ENCODE peak calls at places on chromosomes 6 and 20, in six cellular contexts. V, I, H, L, X and M are unnamed samples.

GRCh38 chr20:1813674-1814635 is 81.3 kb upstream of the SIRPA start:
- DNase-seq in H (peak), I (no peak), V (peak), L (no peak), X (no peak), M (no peak)

GRCh38 chr6:113442040-113442439 is 415.1 kb upstream of the MARCKS start:
- DNase-seq in I (no peak), H (no peak), V (no peak), L (no peak), X (no peak), M (no peak)

GRCh38 chr6:18823782-18824386 is 436.7 kb downstream of the RNF144B start:
- DNase-seq in V (peak), X (peak), I (peak), L (peak), H (peak), M (peak)

GRCh38 chr6:54217018-54217417 is 91.2 kb upstream of the TINAG start:
- DNase-seq in L (no peak), H (no peak), V (no peak), I (no peak), X (peak), M (no peak)

GRCh38 chr20:63837475-63837874 is 6.4 kb upstream of the ZBTB46 start:
- DNase-seq in L (peak), X (no peak), H (no peak), I (no peak), V (no peak), M (no peak)

GRCh38 chr6:82963527-82963926 is 102.1 kb downstream of the UBE3D start:
- DNase-seq in I (no peak), H (no peak), X (no peak), L (peak), V (no peak), M (no peak)

GRCh38 chr6:122609881-122610689 is at the start of gene PKIB:
- DNase-seq in L (peak), X (peak), V (peak), H (peak), I (peak), M (peak)

GRCh38 chr20:38304845-38305447 is 990 bp downstream of the BPI start:
- DNase-seq in L (peak), I (peak), X (peak), V (peak), H (peak), M (peak)

GRCh38 chr20:37913563-37914366 is 10.8 kb downstream of the VSTM2L start:
- DNase-seq in I (no peak), V (no peak), H (peak), X (no peak), L (no peak), M (no peak)

GRCh38 chr20:48771542-48771941 is 56.3 kb downstream of the PREX1 start:
- DNase-seq in L (no peak), I (no peak), H (no peak), X (peak), V (no peak), M (peak)

GRCh38 chr6:56814308-56814707 is 140.6 kb upstream of the BEND6 start:
- DNase-seq in H (no peak), I (no peak), V (no peak), L (no peak), X (no peak), M (peak)

GRCh38 chr6:161498359-161498758 is 224.5 kb upstream of the AGPAT4 start:
- DNase-seq in I (no peak), L (peak), H (peak), X (no peak), V (peak), M (peak)

GRCh38 chr6:45196121-45196520 is 132.0 kb upstream of the RUNX2 start:
- DNase-seq in I (no peak), V (peak), H (no peak), X (no peak), L (no peak), M (no peak)

DNA sequence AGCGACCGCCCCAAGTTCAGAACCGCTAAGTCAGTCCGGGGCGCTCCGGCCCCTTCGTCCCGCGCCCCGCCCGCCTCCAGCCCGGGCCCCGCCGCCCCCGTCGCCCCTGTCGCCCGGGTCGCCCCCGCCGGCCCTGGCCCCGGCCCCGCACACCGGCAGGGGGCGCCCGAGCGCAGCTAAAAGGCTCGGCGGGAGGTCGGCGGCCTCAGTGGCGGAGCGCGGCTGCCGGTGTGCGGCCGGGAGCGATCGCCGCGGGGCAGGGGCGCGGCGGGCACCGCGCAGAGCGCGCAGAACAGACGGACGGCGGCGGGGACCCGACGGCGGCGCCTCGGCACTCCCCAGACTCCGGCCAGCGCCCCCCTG is at the start of gene FNDC1:
- DNase-seq in X (no peak), I (peak), H (peak), V (no peak), L (no peak), M (peak)
- TF ChIP-seq CTCF in X (no peak), I (no peak), H (no peak), V (no peak), L (no peak), M (no peak)

DNA sequence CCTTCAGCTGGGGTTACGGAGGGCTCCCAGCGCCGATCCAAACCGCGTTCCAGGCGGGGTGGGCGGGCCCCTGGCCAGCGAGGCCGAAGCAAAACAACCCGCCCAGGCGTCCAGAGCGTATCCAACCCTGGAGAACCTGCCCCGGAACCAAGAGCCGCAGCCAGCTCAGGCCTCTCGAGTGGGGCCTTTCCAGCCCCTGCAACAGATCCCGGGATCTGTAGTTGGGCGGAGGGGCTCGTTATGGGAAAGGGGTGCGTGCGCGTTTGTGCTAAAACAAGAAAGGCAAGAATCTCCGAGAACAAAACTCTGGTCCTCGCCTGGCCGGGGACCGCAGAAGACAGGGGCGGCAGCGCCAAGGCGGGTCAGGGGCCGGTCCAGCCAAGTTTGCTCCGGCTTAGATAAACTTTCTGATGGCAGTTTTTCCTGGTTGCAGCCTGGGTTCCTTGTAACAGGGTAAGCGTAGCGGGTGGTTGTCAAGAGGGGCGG is 528 bp upstream of the RIN2 start:
- DNase-seq in L (peak), V (peak), H (peak), I (peak), X (no peak), M (peak)
- H3K4me3 ChIP-seq in L (peak), V (peak), H (peak), I (peak), X (peak), M (peak)

GRCh38 chr20:39433461-39433860 is 471.3 kb downstream of the DHX35 start:
- DNase-seq in X (no peak), H (no peak), V (no peak), I (no peak), L (no peak), M (no peak)

GRCh38 chr20:39424923-39425678 is 463.0 kb downstream of the DHX35 start:
- DNase-seq in V (no peak), X (no peak), H (no peak), I (no peak), L (no peak), M (no peak)

DNA sequence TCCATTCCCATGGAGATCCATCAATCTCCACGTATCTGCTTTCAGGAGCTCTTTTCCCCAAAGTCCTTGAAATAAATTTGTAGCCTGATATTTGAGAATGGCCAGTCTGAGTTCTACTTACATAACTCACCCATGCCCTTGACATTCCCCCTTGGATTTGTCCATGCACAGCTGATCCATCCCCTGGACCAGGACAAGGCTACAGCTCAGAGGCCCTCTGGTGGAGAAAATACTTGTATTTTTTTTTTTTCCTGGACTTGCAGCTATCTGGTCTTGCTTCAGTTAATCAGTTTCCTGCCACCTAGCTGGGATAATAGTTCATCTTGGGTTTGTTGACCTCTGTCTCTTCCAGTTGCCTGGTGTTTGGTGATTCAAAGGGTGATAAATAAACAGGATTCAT is 467.6 kb downstream of the DHX35 start:
- DNase-seq in X (no peak), V (no peak), L (no peak), H (peak), I (no peak), M (no peak)
- TF ChIP-seq CTCF in X (no peak), V (no peak), L (peak), H (peak), I (no peak), M (no peak)

GRCh38 chr6:108559884-108560462 is 744 bp upstream of the FOXO3 start:
- DNase-seq in H (peak), I (peak), L (peak), V (peak), X (no peak), M (peak)

GRCh38 chr6:108561742-108562502 is 1.2 kb downstream of the FOXO3 start:
- DNase-seq in I (peak), V (no peak), H (peak), L (peak), X (peak), M (no peak)

GRCh38 chr6:108562503-108562993 is 1.8 kb downstream of the FOXO3 start:
- DNase-seq in I (peak), L (peak), X (peak), H (peak), V (peak), M (peak)

GRCh38 chr6:108559097-108559883 is 1.4 kb upstream of the FOXO3 start:
- DNase-seq in I (peak), X (peak), L (peak), V (peak), H (peak), M (peak)

GRCh38 chr6:108560463-108561308 is at the start of gene FOXO3:
- DNase-seq in L (peak), X (peak), V (peak), I (peak), H (peak), M (peak)
- H3K4me3 ChIP-seq in L (peak), X (peak), V (peak), I (peak), H (peak), M (peak)

DNA sequence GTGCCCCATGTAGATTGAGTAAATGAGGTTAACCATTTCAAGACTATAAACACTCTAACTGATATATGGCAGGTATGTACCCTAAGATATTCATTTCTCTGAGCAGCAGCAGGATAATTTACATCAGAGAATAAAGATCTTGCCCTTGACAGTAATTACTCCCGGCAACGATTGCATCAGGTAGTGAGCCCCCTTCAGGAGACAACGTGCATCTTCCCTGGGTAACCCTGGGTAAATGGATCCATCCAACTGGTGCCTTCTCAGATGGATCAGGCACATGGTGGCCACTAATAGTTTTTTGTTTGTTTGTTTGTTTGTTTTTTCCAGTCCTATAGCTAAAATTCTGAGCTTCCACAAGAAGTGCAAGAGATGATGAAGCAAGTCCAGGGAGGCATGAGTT is 469.4 kb upstream of the SLC35B3 start:
- DNase-seq in X (peak), I (no peak), H (peak), V (no peak), L (no peak), M (no peak)
- TF ChIP-seq CTCF in X (peak), I (no peak), H (peak), V (no peak), L (peak), M (no peak)

GRCh38 chr6:25025248-25025918 is 89.6 kb upstream of the RIPOR2 start:
- DNase-seq in L (no peak), X (no peak), V (no peak), I (no peak), H (no peak), M (no peak)

GRCh38 chr6:25028346-25028745 is 92.6 kb upstream of the RIPOR2 start:
- DNase-seq in H (no peak), X (no peak), V (no peak), L (no peak), I (no peak), M (no peak)

GRCh38 chr6:25027221-25027916 is 91.6 kb upstream of the RIPOR2 start:
- DNase-seq in I (peak), V (no peak), X (no peak), L (no peak), H (no peak), M (no peak)

GRCh38 chr6:25025919-25026301 is 90.2 kb upstream of the RIPOR2 start:
- DNase-seq in X (no peak), I (no peak), L (peak), H (no peak), V (no peak), M (no peak)

DNA sequence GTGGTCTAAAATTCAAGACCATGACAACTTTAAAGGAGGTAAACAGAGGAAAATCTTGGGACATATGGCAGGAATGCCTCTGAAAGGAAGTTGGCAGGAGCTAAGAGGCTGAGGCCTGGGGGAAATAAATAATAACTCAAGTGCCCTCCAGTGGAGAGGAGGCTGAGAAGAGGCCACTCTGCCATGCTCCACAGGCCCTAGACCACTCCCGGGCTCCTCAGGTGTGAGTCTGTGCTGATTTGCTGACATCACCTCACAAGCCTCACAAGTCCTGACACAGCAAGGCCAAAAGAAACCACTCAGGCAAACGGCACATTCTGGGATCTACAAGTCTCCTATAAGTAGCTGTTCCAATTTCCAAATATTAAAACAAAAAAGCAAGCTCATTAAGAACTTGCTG is 91.0 kb upstream of the RIPOR2 start:
- DNase-seq in H (no peak), L (no peak), X (no peak), I (no peak), V (no peak), M (no peak)
- H3K4me3 ChIP-seq in H (no peak), L (no peak), X (no peak), I (no peak), V (no peak), M (no peak)

GRCh38 chr6:152748843-152749242 is 1.8 kb upstream of the VIP start:
- DNase-seq in V (peak), I (no peak), X (no peak), H (no peak), L (no peak), M (peak)
- TF ChIP-seq CTCF in V (no peak), I (no peak), X (no peak), H (peak), L (peak), M (no peak)

DNA sequence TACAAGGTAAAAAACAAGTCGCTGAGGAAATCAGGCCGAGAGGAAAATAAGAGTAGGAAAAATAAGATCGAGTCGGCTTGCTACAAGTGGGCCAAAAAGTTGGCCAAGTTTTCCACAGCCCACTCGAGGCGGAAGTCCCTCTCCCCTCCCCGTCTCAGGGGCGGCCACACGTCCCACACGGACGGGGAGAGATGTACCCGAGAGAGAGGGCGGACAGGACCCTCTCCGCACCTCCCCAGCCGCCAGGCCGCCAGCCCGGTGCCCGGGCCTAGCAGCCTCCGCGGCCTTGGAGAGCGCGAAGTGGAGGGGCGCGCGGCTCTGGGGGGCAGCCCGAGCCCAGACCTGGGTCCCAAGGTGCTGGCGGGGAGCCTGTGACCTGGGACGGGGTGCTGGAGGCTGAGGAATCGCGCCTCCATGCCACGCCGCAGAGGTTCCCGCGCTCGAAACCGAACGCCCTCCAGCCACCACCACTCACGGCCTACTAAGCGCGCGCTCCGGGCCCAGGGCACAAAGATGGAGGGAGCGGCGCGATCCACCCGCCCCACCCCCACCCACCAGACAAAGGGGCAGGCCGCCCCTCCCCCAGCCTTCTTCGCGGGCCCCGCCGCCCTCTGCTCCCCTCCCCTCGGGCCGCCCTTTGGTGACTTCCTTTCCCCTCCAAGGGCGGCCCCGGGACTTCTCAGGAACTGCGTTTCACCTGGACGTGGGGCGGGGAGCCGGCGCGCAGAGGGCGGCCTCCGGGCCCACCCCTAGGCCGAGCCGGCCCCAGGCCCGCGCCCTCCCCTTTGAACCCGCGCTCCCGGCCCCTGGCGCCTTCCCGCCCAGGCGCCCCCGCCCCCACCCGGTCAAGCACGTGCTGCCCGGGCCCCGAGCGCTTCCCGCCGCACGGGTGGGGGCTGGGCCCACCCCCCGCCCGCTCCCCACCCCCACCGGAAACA is 1.7 kb upstream of the HMGA1 start:
- DNase-seq in H (no peak), X (no peak), V (no peak), L (no peak), I (peak), M (no peak)
- H3K4me3 ChIP-seq in H (no peak), X (no peak), V (no peak), L (no peak), I (peak), M (no peak)

GRCh38 chr6:33050013-33050800 is 23.2 kb downstream of the HLA-DPA1 start:
- DNase-seq in H (no peak), V (no peak), X (peak), I (no peak), L (no peak), M (no peak)

GRCh38 chr6:33053230-33053629 is 20.2 kb downstream of the HLA-DPA1 start:
- DNase-seq in L (peak), V (no peak), I (no peak), H (no peak), X (no peak), M (no peak)

GRCh38 chr6:33052627-33053026 is 20.8 kb downstream of the HLA-DPA1 start:
- DNase-seq in L (no peak), X (no peak), V (no peak), I (no peak), H (no peak), M (no peak)

DNA sequence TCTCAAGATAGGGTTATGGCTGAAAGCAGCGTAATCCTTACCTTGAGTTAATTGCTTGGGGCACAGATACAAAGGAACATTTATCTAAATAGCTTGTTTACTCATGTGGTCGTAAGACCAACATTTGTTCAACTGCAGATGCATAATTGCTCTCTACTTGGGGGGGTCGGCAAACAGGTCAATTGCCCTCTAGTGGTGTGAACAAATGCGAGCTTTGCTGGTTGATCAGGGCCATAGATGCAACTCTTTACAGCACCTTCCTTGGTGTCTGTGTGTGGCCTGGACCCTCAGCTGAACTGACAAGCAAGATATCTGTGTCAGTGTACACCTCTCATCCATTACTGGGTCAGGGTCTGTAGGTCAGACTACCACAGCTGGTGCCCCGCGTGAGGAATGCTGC is 24.1 kb downstream of the HLA-DPA1 start:
- DNase-seq in L (no peak), X (no peak), V (no peak), H (no peak), I (no peak), M (peak)
- TF ChIP-seq CTCF in L (no peak), X (no peak), V (no peak), H (peak), I (no peak), M (peak)

DNA sequence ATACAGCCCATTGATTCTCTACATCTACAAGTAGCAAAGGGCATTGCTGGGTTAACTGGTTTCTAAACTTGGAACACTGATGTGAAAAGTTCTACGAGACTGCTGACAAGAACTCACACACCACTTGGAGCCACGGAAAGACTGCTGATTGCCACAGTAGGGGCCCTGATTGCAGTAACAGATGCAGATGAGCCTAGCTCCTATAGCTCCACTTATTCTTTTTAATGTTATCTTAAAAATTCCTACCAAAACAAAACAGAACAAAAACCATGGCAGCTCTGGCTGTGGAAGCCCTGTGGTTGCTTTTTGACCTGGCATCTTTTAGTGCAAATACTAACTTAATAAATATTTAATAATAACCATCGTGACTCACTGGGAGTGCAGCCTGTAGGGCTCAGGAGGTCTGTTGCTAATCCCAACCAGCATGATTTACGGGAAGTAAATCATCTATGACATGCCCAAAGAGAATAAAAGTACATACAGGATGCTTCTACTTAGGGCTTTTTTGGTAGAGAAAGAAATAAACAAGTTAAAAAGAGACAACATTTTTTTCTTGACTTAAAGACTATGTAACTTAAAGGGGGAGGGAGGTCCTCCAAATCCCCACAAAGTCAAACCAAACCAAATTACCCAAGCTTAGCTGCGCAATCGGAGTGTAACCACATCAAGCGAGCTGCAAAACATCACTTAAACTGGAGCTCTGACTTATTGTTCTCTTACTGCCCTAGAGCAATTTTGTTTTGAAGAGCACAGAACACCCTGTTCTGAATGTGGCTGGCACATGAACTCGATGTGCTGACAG is 87.2 kb downstream of the FKBP5 start:
- DNase-seq in X (peak), I (peak), H (peak), V (peak), L (peak), M (peak)
- H3K4me3 ChIP-seq in X (no peak), I (no peak), H (peak), V (peak), L (peak), M (no peak)